ENCODE peak calls at places on chromosomes 13 and 19, in four cellular contexts. X is K562, Z is GM12878, P is HL-60. V is an unnamed sample.

GRCh38 chr13:29581666-29582065 is 13.8 kb downstream of the SLC7A1 start:
- DNase-seq in X (no peak), Z (no peak), P (no peak), V (no peak)

GRCh38 chr13:113964251-113964995 is 9.5 kb downstream of the C13orf46 start:
- DNase-seq in X (no peak), P (no peak), Z (no peak), V (no peak)

GRCh38 chr19:10274589-10274988 is 3.7 kb downstream of the ICAM1 start:
- DNase-seq in Z (no peak), X (no peak), P (no peak), V (no peak)

GRCh38 chr13:26867451-26868067 is 107.0 kb upstream of the GPR12 start:
- DNase-seq in Z (no peak), X (peak), P (no peak), V (no peak)

GRCh38 chr19:9847087-9847671 is 12.1 kb downstream of the PIN1 start:
- DNase-seq in P (peak), X (peak), Z (no peak), V (no peak)

GRCh38 chr19:4575978-4576933 is 16.8 kb upstream of the SEMA6B start:
- DNase-seq in P (no peak), Z (no peak), X (peak), V (peak)

GRCh38 chr19:36213793-36214387 is 575 bp downstream of the ZNF565 start:
- DNase-seq in Z (no peak), P (no peak), X (no peak), V (no peak)

GRCh38 chr13:77476456-77476855 is 59.0 kb upstream of the SCEL start:
- DNase-seq in Z (no peak), P (no peak), X (no peak), V (no peak)

GRCh38 chr13:25652764-25653163 is 281.0 kb downstream of the ATP8A2 start:
- DNase-seq in X (no peak), P (no peak), Z (no peak), V (no peak)

GRCh38 chr13:57878291-57878690 is 246.7 kb downstream of the PCDH17 start:
- DNase-seq in Z (no peak), X (no peak), P (no peak), V (no peak)

GRCh38 chr13:64471916-64472315 is 2758.2 kb downstream of the PCDH9 start:
- DNase-seq in P (no peak), X (no peak), Z (no peak), V (no peak)

GRCh38 chr13:111429064-111429558 is 108.7 kb downstream of the TEX29 start:
- DNase-seq in X (peak), P (no peak), Z (no peak), V (peak)

GRCh38 chr13:26300140-26300539 is 46.2 kb downstream of the CDK8 start:
- DNase-seq in P (no peak), Z (no peak), X (peak), V (no peak)

GRCh38 chr19:43695985-43696729 is 19.7 kb upstream of the IRGC start:
- DNase-seq in Z (no peak), P (peak), X (no peak), V (no peak)

GRCh38 chr19:18879579-18880373 is 16.2 kb downstream of the CERS1 start:
- DNase-seq in P (no peak), Z (no peak), X (peak), V (no peak)

GRCh38 chr13:74132152-74132767 is 1.9 kb downstream of the KLF12 start:
- DNase-seq in X (no peak), P (no peak), Z (no peak), V (no peak)

GRCh38 chr19:47729799-47730520 is 15.4 kb upstream of the NOP53 start:
- DNase-seq in Z (no peak), X (peak), P (peak), V (no peak)

GRCh38 chr13:32284927-32285632 is 30.1 kb downstream of the ZAR1L start:
- DNase-seq in Z (no peak), P (no peak), X (no peak), V (no peak)

GRCh38 chr13:84737671-84738070 is 855.4 kb upstream of the SLITRK1 start:
- DNase-seq in P (no peak), Z (no peak), X (no peak), V (no peak)

GRCh38 chr19:45323671-45324081 is 1.0 kb upstream of the CKM start:
- DNase-seq in P (no peak), X (no peak), Z (no peak), V (no peak)

GRCh38 chr19:29543381-29543780 is 17.6 kb downstream of the VSTM2B start:
- DNase-seq in Z (no peak), X (no peak), P (no peak), V (no peak)

GRCh38 chr13:104365430-104365829 is 1299.2 kb upstream of the SLC10A2 start:
- DNase-seq in X (no peak), P (no peak), Z (no peak), V (no peak)

GRCh38 chr13:31807090-31807541 is 67.8 kb downstream of the RXFP2 start:
- DNase-seq in Z (no peak), P (peak), X (no peak), V (no peak)

GRCh38 chr19:47296036-47296435 is 13.6 kb upstream of the C5AR1 start:
- DNase-seq in Z (no peak), P (peak), X (peak), V (peak)

GRCh38 chr19:35011737-35012682 is 11.9 kb downstream of the GRAMD1A start:
- DNase-seq in P (no peak), X (no peak), Z (no peak), V (no peak)

GRCh38 chr19:35009424-35010415 is 9.6 kb downstream of the GRAMD1A start:
- DNase-seq in Z (no peak), P (no peak), X (no peak), V (no peak)

GRCh38 chr19:35013047-35013819 is 13.1 kb downstream of the GRAMD1A start:
- DNase-seq in P (no peak), X (peak), Z (no peak), V (peak)

GRCh38 chr19:35008891-35009341 is 8.8 kb downstream of the GRAMD1A start:
- DNase-seq in P (no peak), X (no peak), Z (no peak), V (no peak)

GRCh38 chr19:35011091-35011689 is 11.1 kb downstream of the GRAMD1A start:
- DNase-seq in P (peak), Z (no peak), X (no peak), V (no peak)
- TF ChIP-seq POLR2AphosphoS5 in P (peak), Z (no peak), X (no peak), V (no peak)

DNA sequence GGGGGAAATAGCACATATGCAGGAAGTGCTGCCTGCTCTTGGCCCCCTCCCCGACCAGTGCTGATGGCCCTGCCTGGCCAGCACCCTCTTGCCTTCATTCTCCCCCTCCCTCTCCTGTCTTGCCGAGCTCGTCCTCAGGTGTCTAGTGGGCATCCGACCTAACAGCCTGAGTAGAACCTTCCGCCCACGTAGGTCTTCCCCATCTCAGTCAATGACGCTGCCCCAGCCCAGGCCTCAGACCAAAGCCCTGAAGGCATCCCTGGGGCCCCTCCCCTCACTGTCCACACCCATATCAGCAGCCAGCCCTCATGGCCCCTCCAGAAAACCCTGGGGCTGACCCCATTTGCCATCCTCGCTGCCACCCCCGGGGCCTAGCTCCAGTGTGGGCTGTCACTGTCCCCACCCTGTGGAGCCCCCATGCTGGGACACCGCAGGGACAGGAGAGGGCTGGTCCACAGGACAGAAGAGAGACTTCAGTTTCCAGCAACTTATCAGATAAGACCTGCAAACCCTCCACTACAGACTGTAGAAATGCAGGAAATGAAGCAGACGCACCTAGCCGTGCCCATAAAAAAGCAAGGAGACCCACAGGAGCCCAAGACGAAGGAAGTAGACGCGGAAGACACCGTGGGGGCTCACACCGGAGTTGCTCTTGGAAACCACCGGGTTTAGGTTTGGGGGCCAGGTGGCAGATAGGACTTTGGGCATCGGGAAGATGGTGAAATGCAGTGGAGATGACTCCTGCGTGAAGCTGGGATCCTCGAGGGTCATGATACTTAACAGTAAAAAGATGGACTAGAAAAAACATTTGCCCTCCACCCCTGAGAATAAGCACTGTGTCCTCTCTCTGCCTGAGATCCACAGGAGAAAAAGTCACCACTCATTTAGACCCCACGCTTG is 38.4 kb downstream of the AP1M1 start:
- DNase-seq in P (no peak), X (no peak), Z (no peak), V (no peak)
- TF ChIP-seq SPI1 in P (no peak), X (no peak), Z (no peak), V (no peak)

GRCh38 chr13:75617230-75617629 is 18.9 kb upstream of the LMO7 start:
- DNase-seq in X (no peak), Z (no peak), P (no peak), V (no peak)
- TF ChIP-seq POLR2AphosphoS5 in X (no peak), Z (no peak), P (no peak), V (no peak)

DNA sequence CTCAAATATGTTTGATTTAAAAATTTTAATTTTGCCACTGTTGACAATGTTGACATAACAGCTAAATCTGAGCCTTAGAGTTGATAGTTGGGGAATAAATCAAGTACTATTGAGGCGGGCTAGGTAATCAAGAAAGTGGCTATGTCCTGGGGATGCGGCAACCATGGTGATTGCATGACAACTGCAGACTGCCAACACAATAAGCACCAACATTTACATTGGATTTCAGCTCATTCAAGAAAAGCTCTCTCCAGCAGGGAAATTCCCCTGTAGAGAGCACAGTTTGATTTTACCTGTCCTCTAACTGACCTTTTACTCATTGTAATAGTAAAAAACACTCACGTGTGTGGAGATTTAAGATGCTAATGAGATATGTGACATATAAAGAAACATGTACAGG is 63.1 kb downstream of the ZNF100 start:
- DNase-seq in P (no peak), X (no peak), Z (no peak), V (no peak)
- TF ChIP-seq SPI1 in P (no peak), X (no peak), Z (no peak), V (no peak)

GRCh38 chr19:50327013-50327412 is 2.2 kb downstream of the KCNC3 start:
- DNase-seq in P (no peak), Z (no peak), X (no peak), V (no peak)

GRCh38 chr19:50323782-50324133 is 5.4 kb downstream of the KCNC3 start:
- DNase-seq in P (no peak), X (no peak), Z (no peak), V (no peak)

GRCh38 chr19:50326101-50326664 is 3.0 kb downstream of the KCNC3 start:
- DNase-seq in Z (no peak), P (no peak), X (no peak), V (no peak)

GRCh38 chr19:50324331-50324730 is 4.8 kb downstream of the KCNC3 start:
- DNase-seq in Z (no peak), X (no peak), P (no peak), V (no peak)

DNA sequence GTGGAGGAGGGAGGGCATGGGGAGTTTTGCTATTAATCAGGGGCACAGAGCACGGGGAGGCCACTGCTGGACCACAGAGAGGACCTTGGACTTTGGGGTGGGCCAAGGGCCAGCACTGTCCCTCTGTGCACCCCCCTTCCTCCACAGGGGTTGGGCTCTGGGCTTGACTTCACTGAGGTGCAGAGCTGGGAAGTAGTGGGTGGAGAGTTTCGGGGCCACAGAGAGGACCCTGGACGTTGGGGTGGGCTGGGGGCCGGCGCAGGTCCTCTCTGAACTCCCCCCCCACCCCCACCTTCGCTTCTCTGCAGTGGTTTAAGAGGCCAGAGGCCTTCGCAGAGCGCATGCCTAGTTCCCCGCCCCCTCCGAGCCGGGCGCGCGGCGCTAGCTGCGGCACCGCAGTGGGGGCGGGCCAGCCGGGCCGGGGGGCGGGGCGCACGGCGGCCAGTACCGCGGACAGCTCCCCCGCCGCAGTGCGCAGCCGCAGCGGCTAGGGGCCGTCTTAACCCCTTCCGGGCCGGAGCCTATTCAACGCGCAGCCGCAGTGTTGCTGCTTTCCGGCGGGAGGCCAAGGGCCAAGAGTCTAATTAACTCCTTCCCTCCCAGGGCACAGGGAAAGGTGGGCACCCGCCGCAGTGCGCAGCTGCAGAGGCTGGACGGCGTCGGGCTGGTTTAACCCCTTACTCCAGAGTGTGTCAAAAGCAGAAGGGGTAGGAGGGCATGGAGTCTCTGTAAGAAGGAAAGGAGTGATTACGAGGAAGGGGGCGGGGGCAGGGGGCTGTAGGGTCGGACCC is 3.7 kb downstream of the KCNC3 start:
- DNase-seq in X (peak), Z (no peak), P (no peak), V (peak)
- TF ChIP-seq POLR2AphosphoS5 in X (no peak), Z (no peak), P (no peak), V (no peak)